ENCODE peak calls at places on chromosome 20, in four cellular contexts. G is fibroblast of lung, M is lung, Z is cerebellar cortex. I is an unnamed sample.

GRCh38 chr20:3121271-3121911 is 36.9 kb upstream of the AVP start:
- DNase-seq in M (no peak), G (no peak), Z (no peak), I (no peak)

GRCh38 chr20:53331151-53331973 is 262.3 kb downstream of the ZNF217 start:
- DNase-seq in M (no peak), Z (no peak), G (peak), I (no peak)

GRCh38 chr20:32470025-32470861 is 112.1 kb downstream of the ASXL1 start:
- DNase-seq in Z (peak), G (peak), M (peak), I (peak)

GRCh38 chr20:36792422-36792821 is 18.9 kb upstream of the DSN1 start:
- DNase-seq in Z (peak), M (no peak), G (peak), I (peak)

GRCh38 chr20:40657526-40657925 is 31.5 kb downstream of the MAFB start:
- DNase-seq in G (no peak), Z (no peak), M (no peak), I (no peak)

GRCh38 chr20:38293490-38294333 is 10.2 kb upstream of the BPI start:
- DNase-seq in G (no peak), Z (no peak), M (no peak), I (no peak)

GRCh38 chr20:48455606-48456360 is 372.0 kb downstream of the PREX1 start:
- DNase-seq in Z (no peak), M (no peak), G (no peak), I (no peak)

GRCh38 chr20:46973801-46974200 is 79.2 kb downstream of the EYA2 start:
- DNase-seq in Z (no peak), G (no peak), M (no peak), I (no peak)

GRCh38 chr20:53995949-53996348 is 74.4 kb downstream of the BCAS1 start:
- DNase-seq in Z (no peak), M (no peak), G (no peak), I (no peak)

GRCh38 chr20:49510562-49511117 is 28.2 kb upstream of the KCNB1 start:
- DNase-seq in M (peak), G (peak), Z (no peak), I (no peak)

GRCh38 chr20:2405693-2406065 is 25.0 kb downstream of the TGM6 start:
- DNase-seq in M (no peak), Z (no peak), G (no peak), I (no peak)

GRCh38 chr20:11338506-11339306 is 579.0 kb upstream of the BTBD3 start:
- DNase-seq in G (no peak), Z (no peak), M (no peak), I (no peak)

GRCh38 chr20:45857836-45858250 is 429 bp downstream of the ZSWIM3 start:
- DNase-seq in G (no peak), M (no peak), Z (no peak), I (peak)

GRCh38 chr20:29689411-29690225 is 1567.8 kb upstream of the DEFB115 start:
- DNase-seq in M (no peak), Z (no peak), G (no peak), I (no peak)

GRCh38 chr20:51500311-51500710 is 42.2 kb downstream of the NFATC2 start:
- DNase-seq in G (no peak), M (no peak), Z (no peak), I (peak)

GRCh38 chr20:22490287-22491187 is 93.8 kb downstream of the FOXA2 start:
- DNase-seq in M (peak), Z (no peak), G (no peak), I (no peak)

GRCh38 chr20:37526839-37527637 is 638 bp downstream of the BLCAP start:
- DNase-seq in M (no peak), G (peak), Z (no peak), I (peak)

GRCh38 chr20:41318271-41318649 is 729 bp upstream of the ZHX3 start:
- DNase-seq in G (no peak), M (no peak), Z (no peak), I (no peak)

GRCh38 chr20:59835448-59836395 is 97.7 kb downstream of the SYCP2 start:
- DNase-seq in G (peak), M (peak), Z (peak), I (no peak)

GRCh38 chr20:31484001-31484400 is 8.9 kb downstream of the REM1 start:
- DNase-seq in M (no peak), Z (no peak), G (no peak), I (no peak)

I was measured in Karpas-422.